ENCODE peak calls at places on chromosomes 4 and X, in ten cellular contexts. One of them, this sample, is unnamed.

GRCh38 chrX:150446995-150447394 is 83.9 kb downstream of the MAMLD1 start:
- DNase-seq in K562: no peak
- DNase-seq in GM12892: no peak
- DNase-seq in stomach: no peak
- DNase-seq in GM12891: no peak
- DNase-seq in spleen: no peak
- DNase-seq in endothelial cell of umbilical vein: peak; percentile 31
- DNase-seq in prostate gland: no peak
- DNase-seq in suprapubic skin: no peak
- DNase-seq in HCT116: no peak
- DNase-seq in this sample: no peak

GRCh38 chrX:95318882-95319281 is 1365.8 kb upstream of the DIAPH2 start:
- DNase-seq in suprapubic skin: no peak
- DNase-seq in K562: peak; percentile 5
- DNase-seq in HCT116: no peak
- DNase-seq in GM12892: no peak
- DNase-seq in prostate gland: no peak
- DNase-seq in spleen: no peak
- DNase-seq in GM12891: no peak
- DNase-seq in endothelial cell of umbilical vein: no peak
- DNase-seq in stomach: no peak
- DNase-seq in this sample: no peak

GRCh38 chrX:7139202-7140081 is 8.1 kb upstream of the STS start:
- DNase-seq in stomach: no peak
- DNase-seq in K562: no peak
- DNase-seq in spleen: no peak
- DNase-seq in GM12891: no peak
- DNase-seq in HCT116: no peak
- DNase-seq in suprapubic skin: no peak
- DNase-seq in endothelial cell of umbilical vein: no peak
- DNase-seq in GM12892: no peak
- DNase-seq in prostate gland: no peak
- DNase-seq in this sample: no peak

GRCh38 chr4:95833652-95834276 is 6.1 kb upstream of the PDHA2 start:
- DNase-seq in HCT116: no peak
- DNase-seq in spleen: no peak
- DNase-seq in stomach: no peak
- DNase-seq in GM12891: no peak
- DNase-seq in suprapubic skin: no peak
- DNase-seq in GM12892: no peak
- DNase-seq in K562: no peak
- DNase-seq in endothelial cell of umbilical vein: no peak
- DNase-seq in prostate gland: no peak
- DNase-seq in this sample: no peak

GRCh38 chrX:12974217-12974796 is 603 bp upstream of the TMSB4X start:
- DNase-seq in GM12891: no peak
- DNase-seq in spleen: peak; percentile 90
- DNase-seq in HCT116: no peak
- DNase-seq in GM12892: no peak
- DNase-seq in stomach: peak; percentile 69
- DNase-seq in endothelial cell of umbilical vein: peak; percentile 58
- DNase-seq in suprapubic skin: peak; percentile 87
- DNase-seq in prostate gland: no peak
- DNase-seq in K562: peak; percentile 63
- DNase-seq in this sample: peak; percentile 83

GRCh38 chrX:43785930-43786591 is 96.2 kb downstream of the MAOB start:
- DNase-seq in GM12892: no peak
- DNase-seq in stomach: no peak
- DNase-seq in GM12891: no peak
- DNase-seq in endothelial cell of umbilical vein: no peak
- DNase-seq in K562: no peak
- DNase-seq in suprapubic skin: no peak
- DNase-seq in prostate gland: no peak
- DNase-seq in spleen: no peak
- DNase-seq in HCT116: no peak
- DNase-seq in this sample: no peak

GRCh38 chrX:132023117-132023895 is at the start of gene STK26:
- DNase-seq in suprapubic skin: peak; percentile 73
- DNase-seq in HCT116: peak; percentile 43
- DNase-seq in spleen: peak; percentile 95
- DNase-seq in stomach: peak; percentile 79
- DNase-seq in prostate gland: peak; percentile 62
- DNase-seq in K562: peak; percentile 81
- DNase-seq in endothelial cell of umbilical vein: peak; percentile 50
- DNase-seq in GM12892: peak; percentile 41
- DNase-seq in GM12891: peak; percentile 43
- DNase-seq in this sample: peak; percentile 82

GRCh38 chrX:10173331-10173900 is 16.6 kb downstream of the CLCN4 start:
- DNase-seq in endothelial cell of umbilical vein: peak; percentile 62
- DNase-seq in HCT116: no peak
- DNase-seq in suprapubic skin: no peak
- DNase-seq in K562: peak; percentile 51
- DNase-seq in GM12891: no peak
- DNase-seq in prostate gland: peak; percentile 66
- DNase-seq in spleen: no peak
- DNase-seq in stomach: peak; percentile 35
- DNase-seq in GM12892: no peak
- DNase-seq in this sample: peak; percentile 85

GRCh38 chr4:159195400-159195799 is 92.5 kb downstream of the RAPGEF2 start:
- DNase-seq in stomach: no peak
- DNase-seq in prostate gland: no peak
- DNase-seq in endothelial cell of umbilical vein: no peak
- DNase-seq in K562: no peak
- DNase-seq in GM12891: no peak
- DNase-seq in HCT116: no peak
- DNase-seq in GM12892: no peak
- DNase-seq in spleen: no peak
- DNase-seq in suprapubic skin: no peak
- DNase-seq in this sample: no peak

GRCh38 chr4:175947117-175947722 is 118.4 kb upstream of the WDR17 start:
- DNase-seq in endothelial cell of umbilical vein: peak; percentile 54
- DNase-seq in GM12891: no peak
- DNase-seq in HCT116: peak; percentile 27
- DNase-seq in suprapubic skin: no peak
- DNase-seq in K562: no peak
- DNase-seq in prostate gland: no peak
- DNase-seq in GM12892: no peak
- DNase-seq in spleen: no peak
- DNase-seq in stomach: no peak
- DNase-seq in this sample: no peak

GRCh38 chr4:82562553-82562854 is 716 bp upstream of the TMEM150C start:
- DNase-seq in stomach: no peak
- DNase-seq in GM12891: no peak
- DNase-seq in GM12892: no peak
- DNase-seq in HCT116: no peak
- DNase-seq in endothelial cell of umbilical vein: no peak
- DNase-seq in prostate gland: no peak
- DNase-seq in K562: no peak
- DNase-seq in suprapubic skin: no peak
- DNase-seq in spleen: no peak
- DNase-seq in this sample: no peak

GRCh38 chr4:82560853-82561744 is 689 bp downstream of the TMEM150C start:
- DNase-seq in HCT116: no peak
- DNase-seq in endothelial cell of umbilical vein: peak; percentile 15
- DNase-seq in GM12892: no peak
- DNase-seq in K562: no peak
- DNase-seq in GM12891: peak; percentile 17
- DNase-seq in suprapubic skin: no peak
- DNase-seq in prostate gland: no peak
- DNase-seq in spleen: no peak
- DNase-seq in stomach: no peak
- DNase-seq in this sample: no peak

GRCh38 chr4:82567444-82567843 is 5.7 kb upstream of the TMEM150C start:
- DNase-seq in spleen: no peak
- DNase-seq in endothelial cell of umbilical vein: no peak
- DNase-seq in prostate gland: no peak
- DNase-seq in suprapubic skin: no peak
- DNase-seq in GM12892: no peak
- DNase-seq in stomach: no peak
- DNase-seq in HCT116: no peak
- DNase-seq in K562: no peak
- DNase-seq in GM12891: no peak
- DNase-seq in this sample: no peak

GRCh38 chr4:82559735-82560120 is 2.1 kb downstream of the TMEM150C start:
- DNase-seq in K562: no peak
- DNase-seq in spleen: no peak
- DNase-seq in GM12892: no peak
- DNase-seq in HCT116: no peak
- DNase-seq in endothelial cell of umbilical vein: no peak
- DNase-seq in GM12891: no peak
- DNase-seq in prostate gland: no peak
- DNase-seq in suprapubic skin: no peak
- DNase-seq in stomach: no peak
- DNase-seq in this sample: no peak

GRCh38 chr4:82561745-82562552 is at the start of gene TMEM150C:
- DNase-seq in HCT116: no peak
- DNase-seq in GM12891: peak; percentile 21
- DNase-seq in prostate gland: peak; percentile 9
- DNase-seq in endothelial cell of umbilical vein: peak; percentile 26
- DNase-seq in K562: no peak
- DNase-seq in stomach: no peak
- DNase-seq in spleen: no peak
- DNase-seq in suprapubic skin: peak; percentile 59
- DNase-seq in GM12892: peak; percentile 19
- DNase-seq in this sample: no peak
- TF ChIP-seq POLR2A in HCT116: no peak
- TF ChIP-seq POLR2A in GM12891: no peak
- TF ChIP-seq POLR2A in prostate gland: no peak
- TF ChIP-seq POLR2A in endothelial cell of umbilical vein: no peak
- TF ChIP-seq POLR2A in K562: no peak
- TF ChIP-seq POLR2A in stomach: no peak
- TF ChIP-seq POLR2A in spleen: no peak
- TF ChIP-seq POLR2A in suprapubic skin: no peak
- TF ChIP-seq POLR2A in GM12892: no peak
- TF ChIP-seq POLR2A in this sample: no peak

GRCh38 chr4:174450452-174450851 is 71.8 kb downstream of the HPGD start:
- DNase-seq in GM12891: no peak
- DNase-seq in spleen: no peak
- DNase-seq in HCT116: no peak
- DNase-seq in K562: no peak
- DNase-seq in suprapubic skin: no peak
- DNase-seq in prostate gland: peak; percentile 42
- DNase-seq in endothelial cell of umbilical vein: no peak
- DNase-seq in stomach: no peak
- DNase-seq in GM12892: no peak
- DNase-seq in this sample: no peak

GRCh38 chr4:174449152-174449551 is 73.1 kb downstream of the HPGD start:
- DNase-seq in suprapubic skin: no peak
- DNase-seq in endothelial cell of umbilical vein: no peak
- DNase-seq in spleen: no peak
- DNase-seq in HCT116: no peak
- DNase-seq in GM12892: no peak
- DNase-seq in K562: no peak
- DNase-seq in prostate gland: no peak
- DNase-seq in stomach: no peak
- DNase-seq in GM12891: no peak
- DNase-seq in this sample: no peak

GRCh38 chr4:174450051-174450450 is 72.2 kb downstream of the HPGD start:
- DNase-seq in spleen: no peak
- DNase-seq in K562: no peak
- DNase-seq in prostate gland: no peak
- DNase-seq in GM12891: no peak
- DNase-seq in endothelial cell of umbilical vein: no peak
- DNase-seq in stomach: no peak
- DNase-seq in HCT116: no peak
- DNase-seq in suprapubic skin: no peak
- DNase-seq in GM12892: no peak
- DNase-seq in this sample: no peak

GRCh38 chr4:174454815-174455473 is 67.3 kb downstream of the HPGD start:
- DNase-seq in K562: no peak
- DNase-seq in stomach: peak; percentile 57
- DNase-seq in suprapubic skin: no peak
- DNase-seq in GM12892: no peak
- DNase-seq in HCT116: no peak
- DNase-seq in prostate gland: no peak
- DNase-seq in GM12891: no peak
- DNase-seq in spleen: no peak
- DNase-seq in endothelial cell of umbilical vein: no peak
- DNase-seq in this sample: no peak

DNA sequence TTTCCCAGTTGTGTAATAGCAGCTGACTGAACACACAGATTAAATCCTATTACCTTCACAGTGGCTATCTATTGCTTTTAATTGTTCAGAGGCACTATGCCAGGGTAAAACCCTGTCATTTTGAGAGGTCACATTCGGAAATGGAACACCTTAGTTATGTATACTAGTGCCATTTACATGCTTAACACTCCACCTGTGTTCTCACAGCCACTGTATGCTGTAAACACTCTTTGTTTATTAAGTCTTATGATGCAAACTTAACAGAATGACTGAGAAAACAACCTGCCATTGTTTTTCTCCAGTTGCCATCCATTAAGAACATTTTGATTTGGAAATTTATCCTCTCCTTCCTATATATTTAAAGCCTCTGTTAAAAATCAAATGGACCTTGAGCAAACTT is 70.4 kb downstream of the HPGD start:
- DNase-seq in K562: no peak
- DNase-seq in HCT116: no peak
- DNase-seq in prostate gland: no peak
- DNase-seq in suprapubic skin: no peak
- DNase-seq in stomach: no peak
- DNase-seq in GM12891: no peak
- DNase-seq in GM12892: no peak
- DNase-seq in spleen: no peak
- DNase-seq in endothelial cell of umbilical vein: no peak
- DNase-seq in this sample: no peak
- TF ChIP-seq POLR2AphosphoS5 in K562: no peak
- TF ChIP-seq POLR2AphosphoS5 in HCT116: no peak
- TF ChIP-seq POLR2AphosphoS5 in prostate gland: no peak
- TF ChIP-seq POLR2AphosphoS5 in suprapubic skin: no peak
- TF ChIP-seq POLR2AphosphoS5 in stomach: no peak
- TF ChIP-seq POLR2AphosphoS5 in GM12891: no peak
- TF ChIP-seq POLR2AphosphoS5 in GM12892: no peak
- TF ChIP-seq POLR2AphosphoS5 in spleen: no peak
- TF ChIP-seq POLR2AphosphoS5 in endothelial cell of umbilical vein: no peak
- TF ChIP-seq POLR2AphosphoS5 in this sample: no peak

GRCh38 chrX:101619336-101619735 is 1.5 kb upstream of the ARMCX6 start:
- DNase-seq in GM12892: no peak
- DNase-seq in GM12891: no peak
- DNase-seq in HCT116: no peak
- DNase-seq in spleen: no peak
- DNase-seq in stomach: no peak
- DNase-seq in endothelial cell of umbilical vein: no peak
- DNase-seq in suprapubic skin: no peak
- DNase-seq in prostate gland: no peak
- DNase-seq in K562: no peak
- DNase-seq in this sample: no peak

GRCh38 chrX:101617211-101618191 is at the start of gene ARMCX6:
- DNase-seq in suprapubic skin: peak; percentile 84
- DNase-seq in K562: peak; percentile 61
- DNase-seq in HCT116: peak; percentile 40
- DNase-seq in GM12892: peak; percentile 47
- DNase-seq in GM12891: peak; percentile 44
- DNase-seq in stomach: peak; percentile 75
- DNase-seq in spleen: peak; percentile 93
- DNase-seq in prostate gland: peak; percentile 60
- DNase-seq in endothelial cell of umbilical vein: peak; percentile 71
- DNase-seq in this sample: peak; percentile 92
- TF ChIP-seq POLR2A in suprapubic skin: no peak
- TF ChIP-seq POLR2A in K562: peak; percentile 57
- TF ChIP-seq POLR2A in HCT116: peak; percentile 20
- TF ChIP-seq POLR2A in GM12892: no peak
- TF ChIP-seq POLR2A in GM12891: no peak
- TF ChIP-seq POLR2A in stomach: no peak
- TF ChIP-seq POLR2A in spleen: no peak
- TF ChIP-seq POLR2A in prostate gland: peak; percentile 56
- TF ChIP-seq POLR2A in endothelial cell of umbilical vein: peak; percentile 74
- TF ChIP-seq POLR2A in this sample: no peak

GRCh38 chr4:7857238-7857701 is 82.4 kb downstream of the AFAP1 start:
- DNase-seq in HCT116: no peak
- DNase-seq in endothelial cell of umbilical vein: peak; percentile 61
- DNase-seq in stomach: no peak
- DNase-seq in prostate gland: no peak
- DNase-seq in GM12891: no peak
- DNase-seq in GM12892: no peak
- DNase-seq in suprapubic skin: no peak
- DNase-seq in K562: no peak
- DNase-seq in spleen: no peak
- DNase-seq in this sample: peak; percentile 70
- TF ChIP-seq POLR2AphosphoS5 in HCT116: no peak
- TF ChIP-seq POLR2AphosphoS5 in endothelial cell of umbilical vein: no peak
- TF ChIP-seq POLR2AphosphoS5 in stomach: no peak
- TF ChIP-seq POLR2AphosphoS5 in prostate gland: no peak
- TF ChIP-seq POLR2AphosphoS5 in GM12891: no peak
- TF ChIP-seq POLR2AphosphoS5 in GM12892: no peak
- TF ChIP-seq POLR2AphosphoS5 in suprapubic skin: no peak
- TF ChIP-seq POLR2AphosphoS5 in K562: no peak
- TF ChIP-seq POLR2AphosphoS5 in spleen: no peak
- TF ChIP-seq POLR2AphosphoS5 in this sample: peak; percentile 8